ENCODE peak calls at places on chromosomes 13 and 19, in ten cellular contexts. V is brain microvascular endothelial cell; R is psoas muscle; U is cardiac fibroblast; L is activated gamma-delta T cell treated with anti-CD3 and anti-CD28 coated beads, Interleukin-2, amount 50 U/mL, for 16 hours; A is GM03348; T is stimulated activated CD4-positive, alpha-beta T cell treated with anti-CD3 and anti-CD28 coated beads, Interleukin-15, amount 100 ng/mL, for 24 hours; G is neural progenitor cell; N is mesenteric fat pad; C is 8988T. J is an unnamed sample.

GRCh38 chr13:110214637-110215036 is 92.3 kb downstream of the COL4A1 start:
- DNase-seq in C (no peak), U (no peak), V (no peak), N (no peak), R (no peak), T (no peak), L (no peak), A (no peak), G (no peak), J (no peak)

GRCh38 chr19:21335721-21336120 is 6.5 kb upstream of the ZNF708 start:
- DNase-seq in G (no peak), R (no peak), T (no peak), U (no peak), A (no peak), L (no peak), V (no peak), C (no peak), N (no peak), J (no peak)

GRCh38 chr19:1511989-1512338 is 855 bp downstream of the ADAMTSL5 start:
- DNase-seq in C (no peak), A (no peak), G (no peak), V (no peak), L (no peak), T (no peak), R (no peak), U (no peak), N (no peak), J (no peak)

GRCh38 chr19:48660854-48661731 is 11.7 kb downstream of the NTN5 start:
- DNase-seq in T (peak), A (peak), C (peak), U (peak), G (peak), R (peak), N (no peak), V (peak), L (peak), J (peak)

GRCh38 chr13:41864658-41865057 is 96.3 kb downstream of the VWA8 start:
- DNase-seq in A (no peak), L (no peak), G (no peak), R (no peak), U (peak), N (no peak), V (no peak), C (no peak), T (no peak), J (no peak)

GRCh38 chr19:50507376-50507775 is 3.6 kb downstream of the JOSD2 start:
- DNase-seq in V (no peak), L (no peak), A (no peak), U (no peak), G (no peak), C (no peak), N (no peak), R (no peak), T (no peak), J (no peak)

GRCh38 chr19:4473011-4473410 is 914 bp downstream of the HDGFL2 start:
- DNase-seq in A (peak), L (no peak), R (no peak), T (no peak), V (no peak), U (no peak), N (no peak), G (peak), C (no peak), J (no peak)

GRCh38 chr13:27170221-27170520 is 1.4 kb downstream of the USP12 start:
- DNase-seq in L (no peak), T (no peak), U (peak), N (no peak), A (peak), V (peak), C (no peak), R (no peak), G (no peak), J (no peak)

GRCh38 chr19:39829702-39830275 is 4.2 kb downstream of the DYRK1B start:
- DNase-seq in U (no peak), R (no peak), V (no peak), A (no peak), N (peak), G (no peak), T (no peak), C (no peak), L (no peak), J (no peak)

GRCh38 chr13:44244288-44244687 is 129.3 kb upstream of the SERP2 start:
- DNase-seq in V (peak), A (no peak), L (no peak), C (no peak), U (no peak), R (no peak), G (no peak), N (no peak), T (no peak), J (no peak)

GRCh38 chr19:10797541-10798256 is 38.3 kb downstream of the TMED1 start:
- DNase-seq in R (no peak), A (no peak), U (peak), L (peak), G (no peak), V (no peak), C (no peak), T (peak), N (no peak), J (peak)

GRCh38 chr13:53060840-53061485 is 32.4 kb downstream of the OLFM4 start:
- DNase-seq in T (no peak), V (no peak), U (no peak), G (no peak), L (no peak), N (no peak), A (no peak), C (no peak), R (no peak), J (no peak)

GRCh38 chr13:22412452-22412851 is 741.6 kb downstream of the FGF9 start:
- DNase-seq in V (no peak), G (no peak), C (no peak), N (no peak), R (no peak), T (no peak), L (no peak), U (no peak), A (no peak), J (no peak)

GRCh38 chr19:46271488-46272197 is 25.2 kb upstream of the HIF3A start:
- DNase-seq in L (no peak), C (no peak), N (no peak), T (peak), A (peak), R (no peak), U (peak), G (no peak), V (peak), J (no peak)

GRCh38 chr19:52522555-52522954 is 4.9 kb upstream of the ZNF808 start:
- DNase-seq in R (no peak), C (no peak), U (no peak), A (no peak), N (peak), L (no peak), G (peak), V (no peak), T (no peak), J (no peak)

GRCh38 chr13:56332671-56333070 is 808.0 kb upstream of the PRR20A start:
- DNase-seq in L (no peak), N (no peak), G (no peak), V (no peak), U (no peak), R (no peak), C (no peak), T (no peak), A (no peak), J (no peak)

GRCh38 chr13:112102243-112102642 is 35.3 kb downstream of the SOX1 start:
- DNase-seq in R (no peak), G (peak), V (no peak), U (no peak), T (no peak), C (no peak), L (no peak), N (no peak), A (no peak), J (no peak)

GRCh38 chr19:38095411-38096308 is 128.4 kb downstream of the DPF1 start:
- DNase-seq in C (peak), G (peak), U (peak), T (peak), R (peak), A (peak), N (no peak), L (peak), V (peak), J (peak)

GRCh38 chr19:15292847-15293582 is 39.3 kb downstream of the BRD4 start:
- DNase-seq in N (no peak), T (no peak), U (no peak), C (no peak), G (no peak), L (no peak), V (no peak), R (no peak), A (no peak), J (no peak)

GRCh38 chr19:34539396-34539795 is 57.8 kb downstream of the WTIP start:
- DNase-seq in C (no peak), T (no peak), A (no peak), L (no peak), V (no peak), G (no peak), R (no peak), N (no peak), U (peak), J (no peak)

J was measured in activated T-cell treated with anti-CD3 and anti-CD28 coated beads for 4 hours.